ENCODE peak calls at places on chromosome 13, in five cellular contexts. K, B, L, Q and D are unnamed samples.
A peak's percentile ranks its signal among the peaks of the same experiment; 100 is the strongest.

GRCh38 chr13:93559718-93560117 is 333.1 kb downstream of the GPC6 start:
- DNase-seq in B (no peak), K (no peak), Q (no peak), L (no peak), D (no peak)

GRCh38 chr13:98528663-98529064 is 48.2 kb downstream of the STK24 start:
- DNase-seq in L (no peak), K (no peak), B (no peak), Q (no peak), D (no peak)

GRCh38 chr13:98143601-98144500 is 957 bp downstream of the FARP1 start:
- DNase-seq in K (peak; percentile 36), Q (no peak), L (no peak), B (no peak), D (peak; percentile 26)

GRCh38 chr13:43567608-43568007 is 219.2 kb downstream of the ENOX1 start:
- DNase-seq in Q (no peak), K (no peak), B (no peak), L (no peak), D (no peak)

GRCh38 chr13:27665333-27665732 is 43.6 kb downstream of the POLR1D start:
- DNase-seq in L (no peak), K (peak; percentile 7), B (no peak), Q (no peak), D (no peak)

GRCh38 chr13:33615436-33615835 is 202.5 kb upstream of the RFC3 start:
- DNase-seq in B (no peak), Q (no peak), L (no peak), K (no peak), D (no peak)

GRCh38 chr13:20840590-20840989 is 62.0 kb downstream of the XPO4 start:
- DNase-seq in K (no peak), L (no peak), Q (no peak), B (no peak), D (no peak)

GRCh38 chr13:79631260-79631659 is 150.3 kb downstream of the NDFIP2 start:
- DNase-seq in L (no peak), B (no peak), Q (no peak), K (peak; percentile 1), D (no peak)

GRCh38 chr13:36520111-36520510 is 87.8 kb downstream of the CCNA1 start:
- DNase-seq in L (no peak), K (no peak), Q (no peak), B (no peak), D (no peak)

GRCh38 chr13:112441779-112442310 is 65.7 kb downstream of the SPACA7 start:
- DNase-seq in K (no peak), B (no peak), L (peak; percentile 25), Q (peak; percentile 21), D (no peak)

GRCh38 chr13:106533940-106534843 is 1.3 kb downstream of the EFNB2 start:
- DNase-seq in K (peak; percentile 33), L (peak; percentile 48), Q (no peak), B (peak; percentile 9), D (peak; percentile 46)

GRCh38 chr13:35354305-35354704 is 122.2 kb downstream of the MAB21L1 start:
- DNase-seq in L (no peak), B (no peak), Q (no peak), K (no peak), D (no peak)

GRCh38 chr13:59679239-59679638 is 484.5 kb downstream of the DIAPH3 start:
- DNase-seq in L (no peak), K (no peak), B (no peak), Q (no peak), D (no peak)

GRCh38 chr13:40665754-40666057 is 735 bp downstream of the FOXO1 start:
- DNase-seq in K (peak; percentile 32), Q (no peak), L (no peak), B (peak; percentile 42), D (peak; percentile 21)

GRCh38 chr13:24271611-24272451 is 37.5 kb upstream of the C1QTNF9 start:
- DNase-seq in B (peak; percentile 17), L (peak; percentile 69), Q (no peak), K (peak; percentile 83), D (no peak)

GRCh38 chr13:54640719-54641118 is 1612.1 kb downstream of the OLFM4 start:
- DNase-seq in B (no peak), Q (no peak), L (no peak), K (no peak), D (no peak)

GRCh38 chr13:97809576-97809975 is 143.9 kb upstream of the IPO5 start:
- DNase-seq in Q (no peak), K (no peak), B (no peak), L (no peak), D (no peak)

GRCh38 chr13:95234242-95234641 is 67.0 kb downstream of the ABCC4 start:
- DNase-seq in B (no peak), Q (no peak), L (no peak), K (no peak), D (no peak)

GRCh38 chr13:27276188-27276587 is 5.6 kb downstream of the RASL11A start:
- DNase-seq in Q (peak; percentile 15), B (no peak), K (no peak), L (no peak), D (no peak)